ENCODE peak calls at places on chromosomes 2 and 18, in five cellular contexts. N is bronchial epithelial cell, F is foreskin fibroblast, G is epithelial cell of esophagus, I is heart left ventricle. P is an unnamed sample.
A peak's percentile ranks its signal among the peaks of the same experiment; 100 is the strongest.

GRCh38 chr2:189854956-189855355 is 70.7 kb downstream of the PMS1 start:
- DNase-seq in N (no peak), F (peak; percentile 47), G (no peak), I (no peak), P (no peak)

GRCh38 chr18:47418746-47419145 is 167.3 kb upstream of the SKOR2 start:
- DNase-seq in N (no peak), F (peak; percentile 17), G (no peak), I (no peak), P (no peak)

GRCh38 chr2:6824962-6825361 is 40.7 kb downstream of the CMPK2 start:
- DNase-seq in N (no peak), F (peak; percentile 61), G (no peak), I (no peak), P (no peak)

GRCh38 chr2:205682239-205683021 is at the start of gene NRP2:
- DNase-seq in N (peak; percentile 67), F (peak; percentile 91), G (peak; percentile 90), I (peak; percentile 82), P (peak; percentile 73)

GRCh38 chr2:148674063-148675020 is 29.8 kb downstream of the EPC2 start:
- DNase-seq in N (peak; percentile 56), F (no peak), G (peak; percentile 58), I (no peak), P (peak; percentile 57)

GRCh38 chr2:64036343-64036742 is 17.1 kb upstream of the VPS54 start:
- DNase-seq in N (peak; percentile 88), F (peak; percentile 81), G (peak; percentile 74), I (no peak), P (peak; percentile 63)

GRCh38 chr2:218744615-218745014 is 34.0 kb downstream of the TTLL4 start:
- DNase-seq in N (no peak), F (no peak), G (no peak), I (no peak), P (no peak)

GRCh38 chr2:217790681-217791392 is 212.0 kb downstream of the TNS1 start:
- DNase-seq in N (peak; percentile 82), F (peak; percentile 87), G (peak; percentile 70), I (no peak), P (no peak)

GRCh38 chr2:19881866-19882265 is 19.9 kb downstream of the TTC32 start:
- DNase-seq in N (no peak), F (no peak), G (no peak), I (no peak), P (no peak)

GRCh38 chr2:207165121-207166038 is at the start of gene KLF7:
- DNase-seq in N (no peak), F (peak; percentile 75), G (peak; percentile 43), I (peak; percentile 46), P (peak; percentile 64)

GRCh38 chr2:158499383-158499782 is 42.6 kb downstream of the PKP4 start:
- DNase-seq in N (no peak), F (no peak), G (no peak), I (no peak), P (no peak)

GRCh38 chr2:6828299-6828584 is 37.5 kb downstream of the CMPK2 start:
- DNase-seq in N (peak; percentile 9), F (peak; percentile 53), G (no peak), I (no peak), P (peak; percentile 29)

GRCh38 chr2:52995439-52995838 is 772.2 kb upstream of the CHAC2 start:
- DNase-seq in N (no peak), F (no peak), G (no peak), I (no peak), P (no peak)

GRCh38 chr2:60152226-60152833 is 401.1 kb downstream of the BCL11A start:
- DNase-seq in N (peak; percentile 38), F (peak; percentile 40), G (peak; percentile 56), I (no peak), P (peak; percentile 35)

GRCh38 chr18:80159713-80160636 is 50.9 kb downstream of the ADNP2 start:
- DNase-seq in N (no peak), F (peak; percentile 29), G (no peak), I (no peak), P (no peak)

GRCh38 chr18:61949946-61950345 is 57.1 kb upstream of the RNF152 start:
- DNase-seq in N (peak; percentile 99), F (no peak), G (peak; percentile 98), I (no peak), P (no peak)

GRCh38 chr2:99881901-99882591 is 260.3 kb downstream of the AFF3 start:
- DNase-seq in N (peak; percentile 5), F (peak; percentile 46), G (no peak), I (no peak), P (no peak)

GRCh38 chr2:8090748-8091700 is 590.8 kb upstream of the ID2 start:
- DNase-seq in N (peak; percentile 94), F (peak; percentile 98), G (peak; percentile 65), I (no peak), P (peak; percentile 7)

GRCh38 chr2:122338000-122338399 is 582.5 kb downstream of the TSN start:
- DNase-seq in N (no peak), F (no peak), G (no peak), I (no peak), P (no peak)

GRCh38 chr2:122341007-122341406 is 585.6 kb downstream of the TSN start:
- DNase-seq in N (peak; percentile 87), F (no peak), G (peak; percentile 29), I (no peak), P (no peak)

GRCh38 chr2:122340246-122340645 is 584.8 kb downstream of the TSN start:
- DNase-seq in N (peak; percentile 86), F (no peak), G (peak; percentile 27), I (no peak), P (no peak)
- TF ChIP-seq CTCF in N (no peak), F (no peak), G (no peak), I (no peak), P (no peak)

GRCh38 chr18:55779711-55780590 is 192.0 kb upstream of the TCF4 start:
- DNase-seq in N (no peak), F (peak; percentile 56), G (peak; percentile 52), I (peak; percentile 50), P (no peak)
- TF ChIP-seq CTCF in N (peak; percentile 35), F (peak; percentile 11), G (no peak), I (no peak), P (no peak)

DNA sequence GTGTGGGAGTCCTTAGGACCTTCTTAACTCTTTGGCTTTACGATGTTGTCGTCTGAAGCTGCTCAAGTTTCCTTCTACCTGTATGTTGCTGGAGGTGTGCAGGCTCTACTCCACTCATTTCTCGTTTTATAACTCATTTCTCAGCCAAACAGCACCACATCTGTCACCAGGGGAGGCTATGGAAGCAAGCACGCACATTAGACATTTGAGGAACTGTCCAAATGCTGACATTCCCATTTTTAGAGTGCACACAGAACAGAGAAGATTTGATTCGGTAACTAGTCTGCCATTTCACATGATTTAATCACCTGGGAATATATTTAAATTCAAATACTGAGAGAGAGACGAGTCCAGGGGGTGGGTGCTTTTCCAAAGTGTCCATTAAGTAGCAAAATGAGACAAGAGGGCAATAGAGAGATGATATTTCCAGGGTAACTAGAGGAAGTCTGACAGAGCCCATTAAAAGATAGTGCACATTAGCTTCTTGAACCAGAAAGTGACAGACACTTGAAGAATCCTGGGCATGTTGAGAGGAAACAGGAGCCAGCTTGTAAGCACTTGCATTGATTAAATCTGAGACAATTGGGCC is 793.3 kb downstream of the TDRD15 start:
- DNase-seq in N (no peak), F (no peak), G (peak; percentile 2), I (no peak), P (no peak)
- TF ChIP-seq CTCF in N (no peak), F (no peak), G (no peak), I (no peak), P (no peak)

DNA sequence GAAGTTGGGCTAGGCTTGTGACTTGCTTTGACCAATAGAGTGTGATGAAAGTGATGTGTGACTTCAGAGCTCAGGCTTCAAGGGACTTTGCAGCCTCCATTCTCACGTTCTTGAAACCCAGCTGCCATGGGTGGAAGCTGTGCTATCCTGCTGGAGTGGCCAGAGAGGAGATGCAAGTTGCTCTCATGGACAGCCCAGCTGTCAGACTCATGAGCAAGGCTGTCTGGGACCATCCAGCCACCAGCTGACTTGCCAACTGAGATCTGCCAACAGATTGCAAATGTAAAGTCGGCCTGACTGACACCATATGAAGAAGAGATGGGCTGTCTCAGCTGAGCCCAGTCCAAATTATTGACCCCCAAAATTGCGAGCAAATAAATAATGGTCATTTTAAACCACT is 226.4 kb upstream of the CXCR4 start:
- DNase-seq in N (no peak), F (no peak), G (no peak), I (no peak), P (no peak)
- TF ChIP-seq CTCF in N (no peak), F (no peak), G (no peak), I (no peak), P (no peak)

GRCh38 chr18:48896875-48897511 is 53.8 kb downstream of the SMAD7 start:
- DNase-seq in N (no peak), F (peak; percentile 63), G (no peak), I (peak; percentile 64), P (peak; percentile 50)
- TF ChIP-seq CTCF in N (no peak), F (no peak), G (no peak), I (no peak), P (peak; percentile 19)

DNA sequence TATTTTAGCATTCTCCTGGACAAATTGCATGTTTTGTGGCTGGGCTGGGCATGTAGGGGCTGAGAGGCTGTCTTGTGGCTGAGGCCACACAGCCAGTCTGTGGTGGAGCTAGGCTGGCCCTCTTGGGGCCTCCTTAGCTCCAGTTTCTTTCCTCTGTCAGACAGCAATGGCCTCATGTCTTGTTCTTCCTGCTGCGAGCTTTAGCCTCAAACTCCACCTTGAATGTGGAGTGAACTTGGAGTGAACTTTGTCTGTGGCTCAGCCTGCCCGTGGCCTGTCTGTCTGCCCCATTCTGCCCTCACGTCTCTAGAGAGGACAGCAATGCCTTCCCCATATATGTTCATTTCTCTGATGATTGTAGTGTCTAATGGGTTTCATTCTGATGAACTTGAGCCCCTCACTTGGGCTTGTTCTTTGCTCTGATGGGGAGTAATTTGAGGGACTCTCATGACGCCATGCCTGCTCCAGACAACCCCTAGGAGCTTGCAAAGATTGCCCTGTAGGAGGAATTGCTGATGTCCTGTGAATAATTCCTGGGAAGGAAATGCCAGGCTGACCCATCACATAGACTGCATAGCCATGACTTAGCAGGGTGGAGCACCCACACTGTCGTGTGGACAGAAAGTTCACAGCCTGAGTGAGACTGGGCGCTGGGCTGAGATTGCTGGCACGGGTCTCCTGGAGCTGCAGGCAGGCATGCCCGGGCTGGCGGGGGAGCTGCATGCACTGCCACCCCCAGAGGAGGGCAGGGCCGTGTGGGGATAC is 42.6 kb downstream of the ASAP2 start:
- DNase-seq in N (peak; percentile 92), F (peak; percentile 89), G (peak; percentile 74), I (no peak), P (no peak)
- TF ChIP-seq CTCF in N (no peak), F (no peak), G (no peak), I (no peak), P (no peak)

DNA sequence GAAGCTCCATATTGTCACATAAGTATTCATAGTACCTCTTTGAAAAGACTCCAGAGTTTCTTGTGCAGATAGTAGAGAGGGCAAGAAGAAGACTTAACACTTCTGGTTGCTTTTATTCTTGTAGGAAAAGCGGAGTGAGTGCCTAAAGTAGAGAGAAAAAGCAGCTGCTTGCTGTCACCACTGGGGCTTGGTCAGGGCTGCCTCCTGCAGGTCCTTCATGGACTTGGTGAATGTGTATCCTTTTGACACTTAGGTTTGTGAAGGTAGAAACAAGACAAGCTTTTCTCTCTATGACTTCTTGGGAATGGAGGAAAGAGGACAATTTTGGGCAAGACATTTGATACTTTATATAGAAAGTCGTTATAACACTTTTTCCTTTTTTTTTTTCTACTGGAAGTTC is 312.8 kb upstream of the FANCL start:
- DNase-seq in N (peak; percentile 26), F (no peak), G (peak; percentile 37), I (no peak), P (no peak)
- TF ChIP-seq CTCF in N (peak; percentile 46), F (peak; percentile 19), G (peak; percentile 55), I (no peak), P (peak; percentile 19)

P was measured in MM.1S.